ENCODE peak calls at places on chromosome 2, in six cellular contexts. One of them, this sample, is unnamed.

GRCh38 chr2:60163691-60164090 is 389.8 kb downstream of the BCL11A start:
- DNase-seq in GM18507: no peak
- DNase-seq in mesothelial cell of epicardium: no peak
- DNase-seq in HEK293T: no peak
- DNase-seq in fibroblast of the conjunctiva: no peak
- DNase-seq in astrocyte of the hippocampus: no peak
- DNase-seq in this sample: no peak

GRCh38 chr2:172461591-172462392 is 34.4 kb downstream of the ITGA6 start:
- DNase-seq in GM18507: no peak
- DNase-seq in mesothelial cell of epicardium: peak
- DNase-seq in HEK293T: peak
- DNase-seq in fibroblast of the conjunctiva: no peak
- DNase-seq in astrocyte of the hippocampus: peak
- DNase-seq in this sample: peak

GRCh38 chr2:24317491-24317920 is 42.8 kb downstream of the ITSN2 start:
- DNase-seq in GM18507: no peak
- DNase-seq in mesothelial cell of epicardium: no peak
- DNase-seq in HEK293T: no peak
- DNase-seq in fibroblast of the conjunctiva: no peak
- DNase-seq in astrocyte of the hippocampus: peak
- DNase-seq in this sample: no peak

GRCh38 chr2:71548589-71549485 is 95.5 kb downstream of the DYSF start:
- DNase-seq in GM18507: peak
- DNase-seq in mesothelial cell of epicardium: no peak
- DNase-seq in HEK293T: peak
- DNase-seq in fibroblast of the conjunctiva: peak
- DNase-seq in astrocyte of the hippocampus: peak
- DNase-seq in this sample: peak

GRCh38 chr2:102005989-102006885 is 14.5 kb downstream of the IL1R2 start:
- DNase-seq in GM18507: no peak
- DNase-seq in mesothelial cell of epicardium: no peak
- DNase-seq in HEK293T: peak
- DNase-seq in fibroblast of the conjunctiva: peak
- DNase-seq in astrocyte of the hippocampus: peak
- DNase-seq in this sample: peak

GRCh38 chr2:190846746-190847145 is 33.9 kb upstream of the GLS start:
- DNase-seq in GM18507: no peak
- DNase-seq in mesothelial cell of epicardium: no peak
- DNase-seq in HEK293T: no peak
- DNase-seq in fibroblast of the conjunctiva: no peak
- DNase-seq in astrocyte of the hippocampus: peak
- DNase-seq in this sample: no peak

GRCh38 chr2:152766908-152767307 is 48.5 kb downstream of the ARL6IP6 start:
- DNase-seq in GM18507: no peak
- DNase-seq in mesothelial cell of epicardium: no peak
- DNase-seq in HEK293T: no peak
- DNase-seq in fibroblast of the conjunctiva: peak
- DNase-seq in astrocyte of the hippocampus: peak
- DNase-seq in this sample: no peak

GRCh38 chr2:42858140-42859005 is 66.0 kb upstream of the HAAO start:
- DNase-seq in GM18507: no peak
- DNase-seq in mesothelial cell of epicardium: no peak
- DNase-seq in HEK293T: no peak
- DNase-seq in fibroblast of the conjunctiva: no peak
- DNase-seq in astrocyte of the hippocampus: no peak
- DNase-seq in this sample: no peak

GRCh38 chr2:85042330-85042729 is 71.4 kb downstream of the KCMF1 start:
- DNase-seq in GM18507: no peak
- DNase-seq in mesothelial cell of epicardium: no peak
- DNase-seq in HEK293T: no peak
- DNase-seq in fibroblast of the conjunctiva: no peak
- DNase-seq in astrocyte of the hippocampus: no peak
- DNase-seq in this sample: no peak

GRCh38 chr2:140747665-140748064 is 1383.2 kb downstream of the LRP1B start:
- DNase-seq in GM18507: no peak
- DNase-seq in mesothelial cell of epicardium: no peak
- DNase-seq in HEK293T: no peak
- DNase-seq in fibroblast of the conjunctiva: no peak
- DNase-seq in astrocyte of the hippocampus: no peak
- DNase-seq in this sample: no peak

GRCh38 chr2:107235491-107236254 is 349.7 kb upstream of the ST6GAL2 start:
- DNase-seq in GM18507: no peak
- DNase-seq in mesothelial cell of epicardium: no peak
- DNase-seq in HEK293T: no peak
- DNase-seq in fibroblast of the conjunctiva: no peak
- DNase-seq in astrocyte of the hippocampus: no peak
- DNase-seq in this sample: no peak

GRCh38 chr2:207796585-207797350 is 27.1 kb upstream of the FZD5 start:
- DNase-seq in GM18507: no peak
- DNase-seq in mesothelial cell of epicardium: no peak
- DNase-seq in HEK293T: peak
- DNase-seq in fibroblast of the conjunctiva: no peak
- DNase-seq in astrocyte of the hippocampus: peak
- DNase-seq in this sample: no peak

GRCh38 chr2:215579809-215580208 is 143.9 kb upstream of the FN1 start:
- DNase-seq in GM18507: no peak
- DNase-seq in mesothelial cell of epicardium: no peak
- DNase-seq in HEK293T: no peak
- DNase-seq in fibroblast of the conjunctiva: peak
- DNase-seq in astrocyte of the hippocampus: peak
- DNase-seq in this sample: no peak

GRCh38 chr2:171297951-171298350 is 135.8 kb downstream of the METTL8 start:
- DNase-seq in GM18507: no peak
- DNase-seq in mesothelial cell of epicardium: no peak
- DNase-seq in HEK293T: no peak
- DNase-seq in fibroblast of the conjunctiva: peak
- DNase-seq in astrocyte of the hippocampus: peak
- DNase-seq in this sample: no peak

GRCh38 chr2:238439093-238439849 is 12.5 kb downstream of the ASB1 start:
- DNase-seq in GM18507: no peak
- DNase-seq in mesothelial cell of epicardium: no peak
- DNase-seq in HEK293T: no peak
- DNase-seq in fibroblast of the conjunctiva: peak
- DNase-seq in astrocyte of the hippocampus: peak
- DNase-seq in this sample: peak

GRCh38 chr2:225668606-225669266 is 269.2 kb downstream of the NYAP2 start:
- DNase-seq in GM18507: peak
- DNase-seq in mesothelial cell of epicardium: no peak
- DNase-seq in HEK293T: peak
- DNase-seq in fibroblast of the conjunctiva: peak
- DNase-seq in astrocyte of the hippocampus: peak
- DNase-seq in this sample: peak

GRCh38 chr2:215711484-215712034 is 275.7 kb upstream of the FN1 start:
- DNase-seq in GM18507: no peak
- DNase-seq in mesothelial cell of epicardium: no peak
- DNase-seq in HEK293T: no peak
- DNase-seq in fibroblast of the conjunctiva: no peak
- DNase-seq in astrocyte of the hippocampus: peak
- DNase-seq in this sample: peak

GRCh38 chr2:238251986-238252385 is 12.1 kb upstream of the HES6 start:
- DNase-seq in GM18507: no peak
- DNase-seq in mesothelial cell of epicardium: no peak
- DNase-seq in HEK293T: no peak
- DNase-seq in fibroblast of the conjunctiva: no peak
- DNase-seq in astrocyte of the hippocampus: no peak
- DNase-seq in this sample: no peak

GRCh38 chr2:168198476-168199192 is 48.8 kb downstream of the STK39 start:
- DNase-seq in GM18507: no peak
- DNase-seq in mesothelial cell of epicardium: no peak
- DNase-seq in HEK293T: no peak
- DNase-seq in fibroblast of the conjunctiva: peak
- DNase-seq in astrocyte of the hippocampus: no peak
- DNase-seq in this sample: no peak

GRCh38 chr2:12702661-12703121 is 14.0 kb upstream of the TRIB2 start:
- DNase-seq in GM18507: no peak
- DNase-seq in mesothelial cell of epicardium: no peak
- DNase-seq in HEK293T: no peak
- DNase-seq in fibroblast of the conjunctiva: peak
- DNase-seq in astrocyte of the hippocampus: peak
- DNase-seq in this sample: peak

GRCh38 chr2:98556634-98557033 is 51.7 kb downstream of the COA5 start:
- DNase-seq in GM18507: peak
- DNase-seq in mesothelial cell of epicardium: no peak
- DNase-seq in HEK293T: no peak
- DNase-seq in fibroblast of the conjunctiva: no peak
- DNase-seq in astrocyte of the hippocampus: no peak
- DNase-seq in this sample: no peak

GRCh38 chr2:18413794-18414396 is 146.6 kb downstream of the RDH14 start:
- DNase-seq in GM18507: no peak
- DNase-seq in mesothelial cell of epicardium: no peak
- DNase-seq in HEK293T: no peak
- DNase-seq in fibroblast of the conjunctiva: peak
- DNase-seq in astrocyte of the hippocampus: peak
- DNase-seq in this sample: peak

GRCh38 chr2:206665251-206665650 is 23.0 kb downstream of the FAM237A start:
- DNase-seq in GM18507: no peak
- DNase-seq in mesothelial cell of epicardium: no peak
- DNase-seq in HEK293T: no peak
- DNase-seq in fibroblast of the conjunctiva: no peak
- DNase-seq in astrocyte of the hippocampus: no peak
- DNase-seq in this sample: no peak

GRCh38 chr2:209322041-209322440 is 101.8 kb upstream of the MAP2 start:
- DNase-seq in GM18507: no peak
- DNase-seq in mesothelial cell of epicardium: no peak
- DNase-seq in HEK293T: no peak
- DNase-seq in fibroblast of the conjunctiva: no peak
- DNase-seq in astrocyte of the hippocampus: no peak
- DNase-seq in this sample: no peak

GRCh38 chr2:49044265-49044664 is 110.0 kb downstream of the FSHR start:
- DNase-seq in GM18507: no peak
- DNase-seq in mesothelial cell of epicardium: no peak
- DNase-seq in HEK293T: no peak
- DNase-seq in fibroblast of the conjunctiva: no peak
- DNase-seq in astrocyte of the hippocampus: no peak
- DNase-seq in this sample: no peak

GRCh38 chr2:2824588-2824987 is 493.5 kb upstream of the MYT1L start:
- DNase-seq in GM18507: no peak
- DNase-seq in mesothelial cell of epicardium: no peak
- DNase-seq in HEK293T: no peak
- DNase-seq in fibroblast of the conjunctiva: no peak
- DNase-seq in astrocyte of the hippocampus: no peak
- DNase-seq in this sample: no peak

GRCh38 chr2:51472300-51472699 is 440.4 kb upstream of the NRXN1 start:
- DNase-seq in GM18507: no peak
- DNase-seq in mesothelial cell of epicardium: no peak
- DNase-seq in HEK293T: no peak
- DNase-seq in fibroblast of the conjunctiva: no peak
- DNase-seq in astrocyte of the hippocampus: no peak
- DNase-seq in this sample: no peak

GRCh38 chr2:98560256-98560771 is 48.0 kb downstream of the COA5 start:
- DNase-seq in GM18507: no peak
- DNase-seq in mesothelial cell of epicardium: no peak
- DNase-seq in HEK293T: no peak
- DNase-seq in fibroblast of the conjunctiva: peak
- DNase-seq in astrocyte of the hippocampus: peak
- DNase-seq in this sample: no peak

GRCh38 chr2:84223191-84223590 is 235.9 kb downstream of the SUCLG1 start:
- DNase-seq in GM18507: no peak
- DNase-seq in mesothelial cell of epicardium: no peak
- DNase-seq in HEK293T: no peak
- DNase-seq in fibroblast of the conjunctiva: no peak
- DNase-seq in astrocyte of the hippocampus: peak
- DNase-seq in this sample: no peak

GRCh38 chr2:237109421-237109820 is 23.7 kb downstream of the COPS8 start:
- DNase-seq in GM18507: no peak
- DNase-seq in mesothelial cell of epicardium: no peak
- DNase-seq in HEK293T: no peak
- DNase-seq in fibroblast of the conjunctiva: no peak
- DNase-seq in astrocyte of the hippocampus: no peak
- DNase-seq in this sample: no peak

GRCh38 chr2:64608867-64609228 is 44.9 kb downstream of the SERTAD2 start:
- DNase-seq in GM18507: no peak
- DNase-seq in mesothelial cell of epicardium: no peak
- DNase-seq in HEK293T: no peak
- DNase-seq in fibroblast of the conjunctiva: no peak
- DNase-seq in astrocyte of the hippocampus: no peak
- DNase-seq in this sample: no peak

GRCh38 chr2:8144785-8145184 is 537.1 kb upstream of the ID2 start:
- DNase-seq in GM18507: no peak
- DNase-seq in mesothelial cell of epicardium: no peak
- DNase-seq in HEK293T: no peak
- DNase-seq in fibroblast of the conjunctiva: peak
- DNase-seq in astrocyte of the hippocampus: peak
- DNase-seq in this sample: no peak

GRCh38 chr2:7430869-7431641 is 513.8 kb downstream of the RNF144A start:
- DNase-seq in GM18507: peak
- DNase-seq in mesothelial cell of epicardium: peak
- DNase-seq in HEK293T: no peak
- DNase-seq in fibroblast of the conjunctiva: no peak
- DNase-seq in astrocyte of the hippocampus: peak
- DNase-seq in this sample: no peak

GRCh38 chr2:121080013-121080772 is 204.8 kb downstream of the TFCP2L1 start:
- DNase-seq in GM18507: no peak
- DNase-seq in mesothelial cell of epicardium: no peak
- DNase-seq in HEK293T: peak
- DNase-seq in fibroblast of the conjunctiva: no peak
- DNase-seq in astrocyte of the hippocampus: peak
- DNase-seq in this sample: peak

GRCh38 chr2:64213607-64214275 is 69.5 kb upstream of the PELI1 start:
- DNase-seq in GM18507: no peak
- DNase-seq in mesothelial cell of epicardium: no peak
- DNase-seq in HEK293T: no peak
- DNase-seq in fibroblast of the conjunctiva: no peak
- DNase-seq in astrocyte of the hippocampus: no peak
- DNase-seq in this sample: no peak

This sample was measured in SJSA1.